ENCODE peak calls at places on chromosomes 5 and 9, in five cellular contexts. X is DMS153, K is AG08396, B is hypothalamus, W is NCI-H1436. T is an unnamed sample.

GRCh38 chr5:151740958-151741373 is 17.5 kb downstream of the ATOX1 start:
- DNase-seq in X (no peak), W (no peak), B (no peak), K (no peak), T (no peak)

GRCh38 chr9:88953401-88954029 is 37.8 kb upstream of the S1PR3 start:
- DNase-seq in W (no peak), X (no peak), K (peak), B (peak), T (no peak)

GRCh38 chr9:113600871-113601545 is 137.5 kb downstream of the RGS3 start:
- DNase-seq in W (no peak), X (no peak), K (no peak), B (no peak), T (no peak)

GRCh38 chr9:87786423-87786822 is 60.5 kb downstream of the CTSL start:
- DNase-seq in X (no peak), W (no peak), K (no peak), B (no peak), T (no peak)

GRCh38 chr9:136190656-136191548 is 14.0 kb downstream of the LHX3 start:
- DNase-seq in B (no peak), K (no peak), W (no peak), X (no peak), T (no peak)

GRCh38 chr9:128917151-128917849 is 3.5 kb upstream of the PHYHD1 start:
- DNase-seq in W (no peak), B (peak), X (no peak), K (peak), T (no peak)

GRCh38 chr9:111161015-111161415 is 122.7 kb upstream of the LPAR1 start:
- DNase-seq in B (no peak), W (no peak), K (peak), X (no peak), T (no peak)

GRCh38 chr5:154397652-154398406 is 48.0 kb upstream of the SAP30L start:
- DNase-seq in W (peak), B (no peak), K (no peak), X (peak), T (peak)

GRCh38 chr5:150464554-150465012 is 15.0 kb upstream of the RPS14 start:
- DNase-seq in K (no peak), B (no peak), W (no peak), X (no peak), T (no peak)

GRCh38 chr5:17255471-17256016 is 38.1 kb downstream of the BASP1 start:
- DNase-seq in X (no peak), W (no peak), K (no peak), B (no peak), T (no peak)

GRCh38 chr5:88881566-88881965 is 1.4 kb downstream of the MEF2C start:
- DNase-seq in X (no peak), B (no peak), W (no peak), K (no peak), T (no peak)

GRCh38 chr9:112035166-112035816 is 138.7 kb downstream of the UGCG start:
- DNase-seq in K (no peak), W (no peak), B (no peak), X (no peak), T (no peak)

GRCh38 chr5:164302533-164303235 is 797.3 kb downstream of the MAT2B start:
- DNase-seq in X (no peak), B (no peak), W (no peak), K (no peak), T (no peak)

GRCh38 chr5:1144089-1144488 is 32.2 kb upstream of the SLC12A7 start:
- DNase-seq in X (no peak), W (no peak), K (no peak), B (no peak), T (no peak)

GRCh38 chr9:129803679-129804065 is 688 bp downstream of the TOR1B start:
- DNase-seq in K (no peak), W (no peak), B (no peak), X (no peak), T (no peak)

GRCh38 chr5:24142346-24142745 is 502.4 kb downstream of the CDH10 start:
- DNase-seq in B (no peak), K (no peak), W (no peak), X (no peak), T (no peak)